ENCODE peak calls at places on chromosomes 16 and 17, in nine cellular contexts. P is dorsolateral prefrontal cortex, Y is nephron progenitor cell, T is cardiac fibroblast, C is AG09309, M is GM10248, B is A673, X is bronchial epithelial cell, V is MCF 10A. S is an unnamed sample.

GRCh38 chr16:85395207-85395912 is 217.8 kb upstream of the GSE1 start:
- DNase-seq in X (peak; percentile 96), Y (peak; percentile 77), P (peak; percentile 52), M (peak; percentile 68), C (peak; percentile 97), T (peak; percentile 98), V (peak; percentile 99), B (peak; percentile 92), S (peak; percentile 96)

GRCh38 chr16:2779978-2780898 is 3.2 kb upstream of the ELOB start:
- DNase-seq in Y (no peak), B (no peak), C (no peak), T (no peak), V (no peak), X (no peak), P (peak; percentile 5), M (no peak), S (no peak)

GRCh38 chr17:51947160-51947559 is 211.4 kb downstream of the CA10 start:
- DNase-seq in X (peak; percentile 18), P (no peak), B (no peak), Y (no peak), C (no peak), M (no peak), V (no peak), T (no peak), S (no peak)

GRCh38 chr17:74770498-74771318 is 5.4 kb downstream of the NAT9 start:
- DNase-seq in C (no peak), X (peak; percentile 51), V (peak; percentile 80), B (no peak), T (peak; percentile 52), P (peak; percentile 77), M (peak; percentile 75), Y (peak; percentile 76), S (peak; percentile 69)

GRCh38 chr17:82126479-82127314 is 28.7 kb upstream of the FASN start:
- DNase-seq in C (no peak), B (no peak), V (no peak), P (no peak), X (no peak), M (no peak), Y (no peak), T (no peak), S (no peak)

GRCh38 chr17:58911741-58912343 is 156.2 kb downstream of the PPM1E start:
- DNase-seq in P (no peak), M (no peak), B (no peak), T (no peak), X (no peak), Y (no peak), C (no peak), V (no peak), S (no peak)

GRCh38 chr16:177394-177822 is 928 bp downstream of the HBA1 start:
- DNase-seq in V (no peak), C (no peak), B (no peak), X (no peak), T (peak; percentile 23), Y (no peak), M (no peak), P (no peak), S (no peak)

GRCh38 chr16:31213877-31214704 is at the start of gene TRIM72:
- DNase-seq in M (no peak), B (no peak), V (no peak), P (no peak), C (no peak), T (no peak), X (no peak), Y (no peak), S (no peak)

GRCh38 chr17:75875182-75875939 is 3.0 kb downstream of the TRIM47 start:
- DNase-seq in M (no peak), B (no peak), V (no peak), P (peak; percentile 59), T (no peak), Y (no peak), C (no peak), X (no peak), S (no peak)

GRCh38 chr16:87949071-87949744 is 2.0 kb upstream of the BANP start:
- DNase-seq in Y (no peak), M (no peak), T (no peak), C (no peak), X (no peak), V (no peak), B (no peak), P (no peak), S (no peak)

GRCh38 chr16:15575293-15576049 is 67.5 kb downstream of the MARF1 start:
- DNase-seq in B (peak; percentile 36), T (no peak), C (no peak), Y (no peak), V (peak; percentile 19), P (no peak), M (no peak), X (no peak), S (no peak)

GRCh38 chr16:75559564-75560372 is 3.7 kb upstream of the TMEM231 start:
- DNase-seq in T (peak; percentile 61), Y (peak; percentile 31), B (peak; percentile 16), M (no peak), V (peak; percentile 28), X (peak; percentile 27), P (no peak), C (no peak), S (no peak)

GRCh38 chr17:4541328-4542002 is 13.7 kb downstream of the MYBBP1A start:
- DNase-seq in V (no peak), P (no peak), T (no peak), B (no peak), M (no peak), C (no peak), X (no peak), Y (no peak), S (no peak)

GRCh38 chr17:81712468-81713003 is 452 bp downstream of the SLC25A10 start:
- DNase-seq in Y (peak; percentile 55), X (no peak), T (no peak), B (no peak), M (peak; percentile 59), P (no peak), V (peak; percentile 38), C (no peak), S (no peak)

GRCh38 chr16:57957396-57958392 is 13.2 kb downstream of the CNGB1 start:
- DNase-seq in V (no peak), B (no peak), X (no peak), M (no peak), Y (no peak), T (no peak), P (no peak), C (no peak), S (no peak)

GRCh38 chr17:62057696-62058095 is 7.4 kb downstream of the MED13 start:
- DNase-seq in P (no peak), C (no peak), M (no peak), X (no peak), B (no peak), V (no peak), T (no peak), Y (no peak), S (no peak)

GRCh38 chr17:30263552-30264333 is 28.0 kb downstream of the BLMH start:
- DNase-seq in Y (no peak), P (no peak), M (no peak), V (no peak), X (no peak), C (peak; percentile 29), T (peak; percentile 91), B (no peak), S (no peak)

GRCh38 chr17:73045722-73046121 is 46.8 kb downstream of the SLC39A11 start:
- DNase-seq in C (no peak), X (no peak), V (no peak), T (no peak), B (no peak), P (no peak), Y (no peak), M (no peak), S (no peak)

GRCh38 chr16:89490386-89491237 is at the start of gene ANKRD11:
- DNase-seq in B (peak; percentile 100), V (peak; percentile 99), P (peak; percentile 100), T (peak; percentile 100), C (peak; percentile 99), M (peak; percentile 100), Y (peak; percentile 95), X (peak; percentile 99), S (peak; percentile 100)

GRCh38 chr16:89489731-89490385 is 503 bp downstream of the ANKRD11 start:
- DNase-seq in X (no peak), T (no peak), M (no peak), V (no peak), P (peak; percentile 43), C (no peak), Y (peak; percentile 48), B (no peak), S (no peak)

GRCh38 chr16:89491974-89492687 is 1.8 kb upstream of the ANKRD11 start:
- DNase-seq in P (no peak), X (no peak), C (no peak), B (no peak), T (no peak), M (no peak), Y (no peak), V (no peak), S (no peak)

GRCh38 chr16:89491238-89491869 is 993 bp upstream of the ANKRD11 start:
- DNase-seq in Y (no peak), X (no peak), P (no peak), T (no peak), C (no peak), B (no peak), V (peak; percentile 28), M (no peak), S (no peak)

GRCh38 chr16:89489040-89489721 is 1.2 kb downstream of the ANKRD11 start:
- DNase-seq in C (peak; percentile 93), B (peak; percentile 95), V (peak; percentile 91), P (peak; percentile 60), X (peak; percentile 85), M (peak; percentile 73), Y (peak; percentile 74), T (peak; percentile 98), S (peak; percentile 76)
- TF ChIP-seq CTCF in C (peak; percentile 27), B (no peak), V (peak; percentile 14), P (no peak), X (no peak), M (peak; percentile 10), Y (no peak), T (peak; percentile 33), S (no peak)

GRCh38 chr17:19363460-19364035 is 1.0 kb upstream of the B9D1 start:
- DNase-seq in X (no peak), Y (no peak), V (no peak), C (no peak), B (no peak), M (no peak), T (no peak), P (no peak), S (no peak)
- TF ChIP-seq CTCF in X (no peak), Y (no peak), V (no peak), C (no peak), B (no peak), M (no peak), T (no peak), P (no peak), S (no peak)

DNA sequence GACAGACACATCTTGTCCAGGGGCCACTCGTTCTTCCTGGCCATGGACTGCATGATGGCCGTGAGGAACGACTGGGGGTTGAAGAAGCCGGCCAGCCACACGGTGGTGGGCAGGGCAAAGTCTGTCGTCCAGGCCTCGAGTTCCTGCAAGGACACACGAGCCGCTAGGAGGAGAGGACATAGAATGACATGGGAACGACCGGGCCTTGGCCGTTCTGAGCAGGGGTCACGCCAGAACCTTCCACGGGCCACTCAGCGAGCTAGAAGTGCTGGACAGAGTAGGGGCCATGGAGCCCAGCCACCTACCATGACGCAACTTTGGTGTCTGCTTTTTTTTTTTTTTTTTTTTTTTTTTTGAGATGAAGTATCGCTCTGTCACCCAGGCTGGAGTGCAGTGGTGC is 47.0 kb downstream of the PGS1 start:
- DNase-seq in Y (no peak), C (no peak), X (no peak), T (no peak), P (no peak), M (no peak), B (no peak), V (no peak), S (no peak)
- TF ChIP-seq CTCF in Y (no peak), C (no peak), X (no peak), T (no peak), P (no peak), M (no peak), B (no peak), V (no peak), S (no peak)

GRCh38 chr17:15999141-15999973 is at the start of the genes TTC19 and ZSWIM7:
- DNase-seq in C (peak; percentile 63), V (peak; percentile 95), P (peak; percentile 99), B (peak; percentile 95), Y (peak; percentile 92), T (peak; percentile 96), M (peak; percentile 98), X (peak; percentile 89), S (peak; percentile 98)
- TF ChIP-seq CTCF in C (no peak), V (no peak), P (peak; percentile 19), B (no peak), Y (no peak), T (no peak), M (no peak), X (peak; percentile 25), S (no peak)